ENCODE peak calls at places on chromosomes 2 and 18, in five cellular contexts. One of them, this sample, is unnamed.

GRCh38 chr2:135745545-135745944 is 3.9 kb downstream of the UBXN4 start:
- DNase-seq in H1: no peak
- DNase-seq in neuronal stem cell: no peak
- DNase-seq in mesendoderm: peak; percentile 22
- DNase-seq in IMR-90: peak; percentile 90
- DNase-seq in this sample: peak; percentile 54

GRCh38 chr18:71443726-71444480 is 1100.2 kb downstream of the CBLN2 start:
- DNase-seq in neuronal stem cell: no peak
- DNase-seq in IMR-90: no peak
- DNase-seq in H1: no peak
- DNase-seq in mesendoderm: peak; percentile 11
- DNase-seq in this sample: no peak

GRCh38 chr2:209686417-209686816 is 85.2 kb upstream of the UNC80 start:
- DNase-seq in IMR-90: no peak
- DNase-seq in H1: no peak
- DNase-seq in mesendoderm: no peak
- DNase-seq in neuronal stem cell: no peak
- DNase-seq in this sample: no peak

GRCh38 chr2:1482253-1482675 is 69.0 kb downstream of the TPO start:
- DNase-seq in H1: no peak
- DNase-seq in IMR-90: no peak
- DNase-seq in mesendoderm: no peak
- DNase-seq in neuronal stem cell: no peak
- DNase-seq in this sample: no peak

GRCh38 chr2:34105015-34105767 is 506.1 kb upstream of the FAM98A start:
- DNase-seq in neuronal stem cell: no peak
- DNase-seq in H1: no peak
- DNase-seq in mesendoderm: peak; percentile 5
- DNase-seq in IMR-90: peak; percentile 83
- DNase-seq in this sample: peak; percentile 54

GRCh38 chr2:212465456-212465855 is 73.1 kb downstream of the ERBB4 start:
- DNase-seq in neuronal stem cell: no peak
- DNase-seq in mesendoderm: no peak
- DNase-seq in H1: no peak
- DNase-seq in IMR-90: no peak
- DNase-seq in this sample: no peak

GRCh38 chr2:84878459-84878858 is 2.4 kb downstream of the TRABD2A start:
- DNase-seq in H1: no peak
- DNase-seq in mesendoderm: no peak
- DNase-seq in neuronal stem cell: no peak
- DNase-seq in IMR-90: no peak
- DNase-seq in this sample: no peak

GRCh38 chr18:10057808-10058791 is 144.3 kb downstream of the VAPA start:
- DNase-seq in IMR-90: peak; percentile 84
- DNase-seq in neuronal stem cell: no peak
- DNase-seq in H1: no peak
- DNase-seq in mesendoderm: no peak
- DNase-seq in this sample: peak; percentile 81

GRCh38 chr2:31515586-31515985 is 65.2 kb downstream of the SRD5A2 start:
- DNase-seq in H1: no peak
- DNase-seq in neuronal stem cell: no peak
- DNase-seq in mesendoderm: no peak
- DNase-seq in IMR-90: no peak
- DNase-seq in this sample: no peak

GRCh38 chr2:122531803-122532344 is 776.4 kb downstream of the TSN start:
- DNase-seq in neuronal stem cell: peak; percentile 29
- DNase-seq in H1: peak; percentile 98
- DNase-seq in mesendoderm: peak; percentile 73
- DNase-seq in IMR-90: no peak
- DNase-seq in this sample: no peak

GRCh38 chr2:122528958-122529670 is 773.7 kb downstream of the TSN start:
- DNase-seq in neuronal stem cell: no peak
- DNase-seq in H1: no peak
- DNase-seq in mesendoderm: no peak
- DNase-seq in IMR-90: no peak
- DNase-seq in this sample: no peak

GRCh38 chr2:122530812-122531211 is 775.4 kb downstream of the TSN start:
- DNase-seq in mesendoderm: no peak
- DNase-seq in neuronal stem cell: no peak
- DNase-seq in IMR-90: no peak
- DNase-seq in H1: no peak
- DNase-seq in this sample: peak; percentile 16

GRCh38 chr2:122525341-122525740 is 769.9 kb downstream of the TSN start:
- DNase-seq in neuronal stem cell: no peak
- DNase-seq in mesendoderm: no peak
- DNase-seq in IMR-90: no peak
- DNase-seq in H1: no peak
- DNase-seq in this sample: peak; percentile 64

GRCh38 chr2:122528061-122528460 is 772.6 kb downstream of the TSN start:
- DNase-seq in mesendoderm: no peak
- DNase-seq in IMR-90: no peak
- DNase-seq in neuronal stem cell: no peak
- DNase-seq in H1: no peak
- DNase-seq in this sample: peak; percentile 91
- H2BK15ac ChIP-seq in mesendoderm: no peak overlapping the region
- H2BK15ac ChIP-seq in IMR-90: no peak overlapping the region
- H2BK15ac ChIP-seq in neuronal stem cell: no peak overlapping the region
- H2BK15ac ChIP-seq in H1: no peak overlapping the region
- H2BK15ac ChIP-seq in this sample: no peak overlapping the region

GRCh38 chr2:219418570-219419189 is 503 bp downstream of the DES start:
- DNase-seq in mesendoderm: no peak
- DNase-seq in H1: no peak
- DNase-seq in neuronal stem cell: no peak
- DNase-seq in IMR-90: no peak
- DNase-seq in this sample: no peak
- H3K4me3 ChIP-seq in mesendoderm: no peak overlapping the region
- H3K4me3 ChIP-seq in H1: peak overlapping the region; percentile 2
- H3K4me3 ChIP-seq in neuronal stem cell: no peak overlapping the region
- H3K4me3 ChIP-seq in IMR-90: no peak overlapping the region
- H3K4me3 ChIP-seq in this sample: peak overlapping the region; percentile 29

GRCh38 chr2:138779451-138780440 is at the start of gene NXPH2:
- DNase-seq in IMR-90: no peak
- DNase-seq in mesendoderm: peak; percentile 56
- DNase-seq in H1: peak; percentile 57
- DNase-seq in neuronal stem cell: peak; percentile 57
- DNase-seq in this sample: peak; percentile 14
- H2BK15ac ChIP-seq in IMR-90: no peak within 1 kb of the TSS
- H2BK15ac ChIP-seq in mesendoderm: no peak within 1 kb of the TSS
- H2BK15ac ChIP-seq in H1: no peak within 1 kb of the TSS
- H2BK15ac ChIP-seq in neuronal stem cell: peak within 1 kb of the TSS; percentile 70
- H2BK15ac ChIP-seq in this sample: no peak within 1 kb of the TSS

DNA sequence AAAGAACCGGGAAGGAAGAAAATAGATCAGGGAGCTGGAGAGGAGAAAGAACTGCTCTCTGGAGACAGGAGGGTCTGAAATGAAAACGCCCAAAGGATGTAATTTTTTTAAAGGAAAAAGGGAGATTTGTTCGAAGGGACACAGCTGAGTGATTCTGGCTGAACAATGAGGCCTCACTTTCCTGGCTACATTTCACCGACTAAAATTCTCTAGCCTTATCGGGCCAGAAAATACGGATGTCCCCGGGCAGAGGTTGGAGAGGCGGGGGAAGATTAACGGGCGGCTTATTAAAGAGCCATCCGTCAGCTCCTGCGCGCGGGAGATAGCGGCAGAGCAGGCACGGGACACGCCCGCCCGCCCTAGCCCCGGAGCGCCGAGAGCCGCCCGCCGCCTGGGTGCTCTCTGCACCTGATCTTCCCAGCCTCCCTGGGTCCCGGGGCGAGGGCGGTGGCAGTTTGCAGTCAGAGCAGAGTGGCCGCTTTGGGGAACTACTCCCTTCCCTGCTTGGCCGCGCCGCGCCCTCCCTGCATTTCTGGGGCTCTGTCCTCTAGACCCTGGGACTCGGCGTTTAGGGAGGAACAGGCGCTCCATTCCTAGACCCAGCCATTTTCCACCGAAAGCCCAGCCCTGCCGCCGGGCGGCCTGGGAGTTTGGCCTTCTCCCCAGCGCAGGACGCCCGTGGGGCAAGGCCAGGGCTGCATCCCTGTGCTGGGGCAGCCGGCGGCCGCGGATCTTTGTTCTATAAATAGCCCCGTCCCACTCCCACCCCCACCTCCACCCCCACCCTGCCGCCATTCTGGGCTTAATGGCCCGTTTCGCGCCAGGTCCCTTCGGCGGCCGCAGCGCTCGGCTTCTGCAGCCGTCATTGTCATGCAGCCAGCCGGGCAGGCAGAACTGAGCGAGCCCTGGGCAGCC is 6.5 kb downstream of the GAD1 start:
- DNase-seq in neuronal stem cell: peak; percentile 29
- DNase-seq in mesendoderm: peak; percentile 59
- DNase-seq in H1: peak; percentile 77
- DNase-seq in IMR-90: no peak
- DNase-seq in this sample: no peak
- H3K4me3 ChIP-seq in neuronal stem cell: peak overlapping the region; percentile 42
- H3K4me3 ChIP-seq in mesendoderm: peak overlapping the region; percentile 10
- H3K4me3 ChIP-seq in H1: peak overlapping the region; percentile 16
- H3K4me3 ChIP-seq in IMR-90: no peak overlapping the region
- H3K4me3 ChIP-seq in this sample: peak overlapping the region; percentile 63

GRCh38 chr18:51088410-51088809 is 58.4 kb downstream of the SMAD4 start:
- DNase-seq in IMR-90: no peak
- DNase-seq in mesendoderm: no peak
- DNase-seq in H1: no peak
- DNase-seq in neuronal stem cell: no peak
- DNase-seq in this sample: no peak
- H2BK15ac ChIP-seq in IMR-90: no peak overlapping the region
- H2BK15ac ChIP-seq in mesendoderm: no peak overlapping the region
- H2BK15ac ChIP-seq in H1: no peak overlapping the region
- H2BK15ac ChIP-seq in neuronal stem cell: no peak overlapping the region
- H2BK15ac ChIP-seq in this sample: no peak overlapping the region

GRCh38 chr2:9836074-9836473 is 7.2 kb upstream of the TAF1B start:
- DNase-seq in IMR-90: no peak
- DNase-seq in H1: no peak
- DNase-seq in mesendoderm: no peak
- DNase-seq in neuronal stem cell: no peak
- DNase-seq in this sample: no peak

GRCh38 chr2:9830685-9831410 is 12.4 kb upstream of the TAF1B start:
- DNase-seq in mesendoderm: peak; percentile 51
- DNase-seq in IMR-90: no peak
- DNase-seq in neuronal stem cell: no peak
- DNase-seq in H1: no peak
- DNase-seq in this sample: peak; percentile 33

GRCh38 chr2:9836517-9836916 is 6.8 kb upstream of the TAF1B start:
- DNase-seq in mesendoderm: no peak
- DNase-seq in neuronal stem cell: no peak
- DNase-seq in IMR-90: no peak
- DNase-seq in H1: no peak
- DNase-seq in this sample: no peak

GRCh38 chr2:9831670-9832069 is 11.6 kb upstream of the TAF1B start:
- DNase-seq in mesendoderm: peak; percentile 76
- DNase-seq in IMR-90: no peak
- DNase-seq in neuronal stem cell: no peak
- DNase-seq in H1: no peak
- DNase-seq in this sample: no peak

GRCh38 chr2:9832586-9832985 is 10.7 kb upstream of the TAF1B start:
- DNase-seq in neuronal stem cell: no peak
- DNase-seq in H1: no peak
- DNase-seq in mesendoderm: no peak
- DNase-seq in IMR-90: peak; percentile 63
- DNase-seq in this sample: no peak
- H3K4me3 ChIP-seq in neuronal stem cell: no peak overlapping the region
- H3K4me3 ChIP-seq in H1: no peak overlapping the region
- H3K4me3 ChIP-seq in mesendoderm: no peak overlapping the region
- H3K4me3 ChIP-seq in IMR-90: no peak overlapping the region
- H3K4me3 ChIP-seq in this sample: no peak overlapping the region

DNA sequence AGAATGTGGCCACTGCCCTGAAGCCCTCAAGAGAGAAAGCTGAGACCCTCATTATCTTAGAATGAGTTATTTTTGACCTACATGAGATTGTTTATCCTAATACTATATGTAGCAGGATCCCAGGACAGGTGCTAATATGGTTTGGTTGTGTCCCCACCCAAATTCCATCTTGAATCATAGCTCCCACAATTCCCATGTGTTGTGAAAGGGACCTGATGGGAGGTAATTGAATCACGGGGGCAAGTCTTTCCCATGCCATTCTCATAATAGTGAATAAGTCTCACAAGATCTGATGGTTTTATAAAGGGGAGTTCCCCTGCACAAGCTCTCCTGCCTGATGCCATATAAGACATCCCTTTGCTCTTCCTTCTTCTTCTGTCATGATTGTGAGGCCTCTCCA is 76.8 kb downstream of the CCBE1 start:
- DNase-seq in IMR-90: no peak
- DNase-seq in H1: no peak
- DNase-seq in neuronal stem cell: no peak
- DNase-seq in mesendoderm: no peak
- DNase-seq in this sample: no peak
- H2BK15ac ChIP-seq in IMR-90: no peak overlapping the region
- H2BK15ac ChIP-seq in H1: no peak overlapping the region
- H2BK15ac ChIP-seq in neuronal stem cell: no peak overlapping the region
- H2BK15ac ChIP-seq in mesendoderm: no peak overlapping the region
- H2BK15ac ChIP-seq in this sample: no peak overlapping the region

This sample was measured in mesenchymal stem cell.